ENCODE peak calls at places on chromosomes 1 and 21, in nine cellular contexts. X is foreskin fibroblast, I is B cell, G is brain microvascular endothelial cell, R is progenitor cell of endocrine pancreas, Y is cardiac muscle cell, W is endothelial cell, B is body of pancreas, K is choroid plexus epithelial cell. D is an unnamed sample.

GRCh38 chr1:229579101-229579651 is 20.7 kb upstream of the ABCB10 start:
- DNase-seq in Y (no peak), G (peak), W (peak), R (no peak), I (peak), B (peak), X (peak), K (peak), D (no peak)

GRCh38 chr21:36122977-36123376 is 11.9 kb upstream of the CBR3 start:
- DNase-seq in Y (no peak), X (no peak), W (no peak), K (peak), I (no peak), R (no peak), B (no peak), G (no peak), D (no peak)

GRCh38 chr1:165257969-165258459 is 98.5 kb downstream of the LMX1A start:
- DNase-seq in B (peak), G (peak), W (peak), R (no peak), Y (peak), K (peak), I (no peak), X (peak), D (peak)

GRCh38 chr1:79781261-79781660 is 774.7 kb upstream of the ADGRL4 start:
- DNase-seq in K (peak), B (no peak), W (no peak), G (no peak), X (peak), R (no peak), Y (no peak), I (no peak), D (no peak)

GRCh38 chr1:226026833-226027232 is 27.7 kb upstream of the SDE2 start:
- DNase-seq in G (no peak), R (no peak), Y (no peak), W (no peak), K (no peak), B (no peak), I (no peak), X (no peak), D (no peak)

GRCh38 chr1:101911894-101912293 is 84.8 kb downstream of the OLFM3 start:
- DNase-seq in R (no peak), W (no peak), X (no peak), Y (no peak), I (no peak), G (no peak), K (no peak), B (no peak), D (no peak)

GRCh38 chr1:22287273-22287672 is 144.4 kb upstream of the WNT4 start:
- DNase-seq in B (no peak), Y (no peak), K (no peak), G (no peak), I (no peak), X (no peak), R (no peak), W (no peak), D (no peak)

GRCh38 chr1:60078182-60078581 is 4.6 kb upstream of the C1orf87 start:
- DNase-seq in B (no peak), I (no peak), K (no peak), W (no peak), X (peak), G (no peak), Y (no peak), R (no peak), D (no peak)

DNA sequence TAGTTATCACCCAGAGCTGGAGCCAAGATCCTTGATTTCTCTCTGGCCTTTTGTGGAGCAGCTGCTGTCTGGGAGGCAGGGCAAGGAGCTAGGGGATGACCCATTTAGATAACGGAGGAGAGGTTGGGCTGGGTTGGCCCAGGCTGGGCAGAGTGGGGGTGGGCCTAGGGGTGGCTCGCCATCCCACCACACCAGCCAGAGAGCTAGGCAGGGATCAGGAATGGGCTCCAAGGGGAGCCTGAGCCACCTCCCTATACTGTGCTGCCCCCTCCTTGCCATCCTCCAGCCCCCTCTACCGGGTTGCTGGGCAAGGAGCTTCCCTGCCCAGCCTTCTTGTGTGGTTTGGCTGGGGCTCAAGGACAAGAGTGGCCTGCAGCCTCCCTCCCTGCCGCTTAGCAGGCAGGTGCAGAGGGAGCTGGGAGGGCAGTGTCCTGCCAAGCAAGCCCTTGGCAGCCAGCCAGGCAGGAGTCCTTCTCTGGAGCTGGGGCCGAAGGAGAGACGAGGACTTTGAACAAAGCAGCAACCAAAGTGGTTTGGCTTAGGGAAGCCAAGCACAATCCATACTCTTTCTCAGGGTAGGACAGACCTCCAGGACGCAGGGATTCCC is 4.1 kb downstream of the NUAK2 start:
- DNase-seq in R (no peak), W (no peak), B (peak), G (no peak), X (peak), I (no peak), K (peak), Y (peak), D (peak)
- TF ChIP-seq CTCF in R (no peak), W (no peak), B (no peak), G (peak), X (no peak), I (no peak), K (peak), Y (no peak), D (no peak)

DNA sequence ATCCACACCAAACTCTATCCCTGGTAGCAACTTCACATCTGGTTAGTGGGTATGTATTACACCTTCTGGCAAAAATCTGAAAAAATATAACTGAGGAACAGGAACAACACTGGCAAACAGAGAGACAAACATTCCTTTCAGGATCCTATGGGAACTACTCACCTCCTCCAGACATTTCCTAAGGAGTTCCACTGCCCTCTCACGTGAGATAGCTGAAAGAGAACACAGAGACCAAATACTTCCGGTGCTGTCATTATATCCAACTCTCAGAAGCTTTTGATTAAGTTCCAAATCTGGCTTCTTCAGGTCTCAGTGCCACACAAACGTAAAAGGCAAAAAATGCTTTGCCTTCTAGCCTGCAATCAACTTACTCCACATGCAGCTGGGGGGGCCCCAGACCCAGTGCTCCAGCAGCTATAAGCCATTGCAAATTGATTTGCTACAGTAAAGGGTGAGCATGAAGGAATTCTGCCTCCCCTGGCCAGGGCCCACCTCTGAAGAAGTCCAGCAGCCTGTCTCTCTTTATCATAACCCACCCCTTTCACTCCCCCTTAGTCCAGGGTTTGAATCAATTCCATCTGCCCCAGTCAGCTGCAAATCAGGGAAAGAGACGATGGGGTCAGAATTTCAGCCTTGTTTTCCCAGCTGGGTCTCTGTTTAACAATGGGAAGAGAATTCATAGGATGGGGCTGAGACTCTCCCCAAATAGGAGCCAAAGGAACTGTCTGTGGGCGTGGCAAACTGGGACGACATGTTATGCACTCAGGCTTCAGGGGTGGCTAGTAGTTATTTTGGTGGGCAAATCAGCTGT is 32.2 kb downstream of the TFAP2E start:
- DNase-seq in Y (no peak), W (no peak), B (no peak), R (no peak), G (no peak), X (no peak), K (peak), I (no peak), D (no peak)
- TF ChIP-seq CTCF in Y (no peak), W (no peak), B (no peak), R (no peak), G (no peak), X (no peak), K (no peak), I (no peak), D (no peak)

GRCh38 chr1:85894651-85895050 is 186.4 kb upstream of the ZNHIT6 start:
- DNase-seq in W (peak), B (peak), R (no peak), Y (peak), G (peak), X (peak), K (peak), I (no peak), D (peak)
- TF ChIP-seq CTCF in W (peak), B (no peak), R (peak), Y (peak), G (peak), X (peak), K (peak), I (peak), D (peak)

GRCh38 chr1:17741052-17741451 is 14.1 kb upstream of the ACTL8 start:
- DNase-seq in B (no peak), Y (no peak), I (no peak), K (no peak), R (no peak), G (no peak), W (no peak), X (no peak), D (no peak)
- TF ChIP-seq CTCF in B (no peak), Y (no peak), I (no peak), K (no peak), R (no peak), G (no peak), W (no peak), X (no peak), D (no peak)

GRCh38 chr1:34162852-34163766 is 1.9 kb downstream of the CSMD2 start:
- DNase-seq in I (no peak), G (peak), W (peak), X (peak), B (peak), Y (peak), R (peak), K (peak), D (peak)
- TF ChIP-seq CTCF in I (peak), G (peak), W (peak), X (peak), B (peak), Y (peak), R (peak), K (peak), D (peak)

GRCh38 chr21:38796426-38796825 is 9.3 kb upstream of the ETS2 start:
- DNase-seq in K (peak), R (no peak), G (peak), W (no peak), Y (no peak), B (no peak), I (no peak), X (peak), D (no peak)
- TF ChIP-seq CTCF in K (peak), R (no peak), G (peak), W (no peak), Y (no peak), B (no peak), I (no peak), X (no peak), D (no peak)

DNA sequence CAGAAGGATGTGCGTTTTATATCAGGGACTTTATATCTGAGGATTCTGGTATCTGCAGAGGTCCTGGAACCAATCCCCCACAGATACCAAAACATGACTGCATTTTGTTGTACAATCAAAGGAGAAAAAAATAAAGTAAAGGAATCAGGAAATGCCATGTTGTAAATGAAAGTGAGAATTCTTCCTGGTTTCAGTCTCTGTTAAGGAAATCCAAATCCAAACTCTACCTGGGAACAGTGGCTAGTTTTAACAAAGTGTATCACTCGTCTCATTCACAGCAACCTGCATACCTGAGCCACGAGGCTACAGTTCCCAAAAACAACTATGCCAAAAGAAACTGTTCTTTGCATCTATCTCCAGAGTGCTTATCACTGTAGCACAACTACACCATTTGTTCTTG is 77.3 kb upstream of the ATF3 start:
- DNase-seq in K (no peak), G (no peak), Y (no peak), I (no peak), W (no peak), B (no peak), X (no peak), R (no peak), D (no peak)
- TF ChIP-seq CTCF in K (no peak), G (no peak), Y (no peak), I (no peak), W (no peak), B (no peak), X (no peak), R (no peak), D (no peak)

DNA sequence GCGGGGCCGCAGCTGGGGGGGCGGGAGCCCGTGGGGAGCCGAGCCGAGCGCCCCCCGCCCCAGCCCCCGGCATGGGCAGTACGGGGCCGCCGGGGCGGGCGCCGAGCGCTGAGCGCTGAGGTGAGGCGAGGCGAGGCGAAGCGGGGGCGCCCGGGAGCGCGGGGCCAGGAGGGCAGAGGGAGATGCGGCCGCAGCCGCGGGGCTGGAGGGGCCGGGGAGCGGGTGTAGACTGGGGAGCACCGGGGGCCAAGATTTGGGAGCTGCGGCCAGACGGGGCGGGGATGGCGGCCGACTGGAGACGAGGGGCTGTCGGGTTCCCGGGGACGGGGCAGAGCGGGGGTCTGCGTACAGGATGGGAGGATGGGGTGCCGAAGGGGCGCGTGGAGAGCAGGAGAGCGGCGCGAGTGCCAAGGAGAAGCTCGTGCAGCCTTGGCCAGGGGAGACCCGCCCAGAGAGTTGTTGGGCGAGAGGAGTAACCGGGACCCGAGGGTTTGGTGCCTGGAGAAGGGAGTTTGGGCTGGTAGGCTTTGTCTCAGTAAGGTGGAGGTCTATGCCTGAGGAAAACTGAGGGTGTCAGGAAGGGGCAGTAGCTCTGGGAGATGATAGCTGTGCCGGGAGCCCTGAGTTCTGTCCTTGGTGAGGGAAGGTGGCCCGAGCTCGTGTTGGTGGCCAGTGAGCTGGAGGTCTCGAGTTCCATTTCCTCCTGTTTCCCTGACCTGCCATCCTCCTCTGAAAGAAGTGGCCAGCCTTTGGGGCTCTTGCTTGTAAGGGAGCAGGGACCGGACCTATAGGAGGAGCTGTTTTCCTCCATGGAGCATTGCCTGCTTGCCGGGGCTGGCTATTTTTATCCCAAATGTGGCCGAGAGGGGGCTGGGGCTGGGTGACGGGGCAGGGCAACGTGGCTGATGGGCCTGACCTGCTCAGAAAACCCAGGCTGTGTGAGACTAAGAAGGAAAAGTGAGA is 539 bp downstream of the ATP8B2 start:
- DNase-seq in X (peak), Y (peak), K (peak), G (peak), B (peak), I (peak), R (peak), W (peak), D (no peak)
- TF ChIP-seq CTCF in X (peak), Y (peak), K (peak), G (peak), B (peak), I (peak), R (peak), W (peak), D (peak)

DNA sequence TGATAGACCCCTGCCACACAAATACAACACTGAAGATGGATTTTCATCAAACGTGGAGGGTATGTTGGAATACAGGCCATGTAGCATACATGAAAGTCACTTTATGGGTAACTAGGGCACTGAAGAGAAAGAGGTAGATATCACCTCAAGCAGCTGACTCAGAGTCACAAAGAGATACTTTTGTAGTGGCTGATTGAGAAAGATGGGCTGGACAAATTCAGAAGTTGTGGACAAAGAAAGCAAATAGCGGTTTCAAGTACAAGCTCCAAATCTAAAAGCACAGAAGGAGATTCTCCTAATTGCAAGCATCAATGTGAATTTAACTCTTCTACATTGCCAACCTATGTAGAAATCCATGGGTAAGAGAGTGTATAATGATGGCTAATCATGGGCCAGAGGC is 35.0 kb upstream of the RGS18 start:
- DNase-seq in I (no peak), K (no peak), R (no peak), Y (no peak), W (no peak), B (no peak), G (no peak), X (no peak), D (no peak)
- TF ChIP-seq CTCF in I (no peak), K (no peak), R (no peak), Y (no peak), W (no peak), B (no peak), G (no peak), X (no peak), D (no peak)

DNA sequence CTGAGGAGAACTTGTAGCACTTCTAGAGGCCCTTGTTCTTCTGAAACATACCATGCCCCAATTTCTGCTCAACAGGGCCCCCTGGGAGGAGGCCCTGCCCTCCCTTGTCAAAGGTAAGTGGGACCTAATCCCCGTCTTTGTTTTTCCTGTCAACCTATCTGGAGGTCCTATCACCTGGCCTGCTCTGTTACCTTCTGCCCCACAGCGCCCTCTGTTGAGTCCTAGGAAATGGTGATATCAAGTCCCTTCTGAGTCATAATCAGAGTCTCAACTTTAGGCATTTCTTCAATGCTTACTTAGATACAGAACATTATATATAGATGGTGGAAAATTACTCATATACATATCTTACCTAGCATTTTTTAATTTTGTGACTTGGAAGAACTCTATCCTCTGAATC is 28.2 kb upstream of the FCRL4 start:
- DNase-seq in X (no peak), G (no peak), Y (peak), I (peak), B (peak), R (no peak), W (peak), K (no peak), D (no peak)
- TF ChIP-seq CTCF in X (no peak), G (no peak), Y (no peak), I (peak), B (no peak), R (peak), W (no peak), K (no peak), D (no peak)